ENCODE peak calls at places on chromosomes 7 and 10, in eight cellular contexts. O is stimulated activated CD4-positive, alpha-beta T cell treated with anti-CD3 and anti-CD28 coated beads, TNF-alpha, amount 100 ng/mL, for 24 hours; T is CD4-positive, alpha-beta memory T cell; S is iPS-NIHi11; N is stimulated activated naive B cell treated with anti-CD40 and anti-IgM and Interleukin-4, amounts not matched to agents 10 μg/mL and 1 μg/mL and 100 μg/mL, for 72 hours; B is A172; D is KBM-7; K is HTR-8/SVneo. V is an unnamed sample.

GRCh38 chr10:98312349-98312748 is 44.4 kb upstream of the LOXL4 start:
- DNase-seq in O (no peak), T (no peak), S (no peak), N (no peak), B (peak; percentile 31), D (no peak), K (no peak), V (no peak)

GRCh38 chr7:78736548-78736947 is 716.9 kb downstream of the MAGI2 start:
- DNase-seq in O (no peak), T (no peak), S (no peak), N (no peak), B (no peak), D (no peak), K (no peak), V (no peak)

GRCh38 chr7:134468054-134468453 is 9.2 kb upstream of the AKR1B1 start:
- DNase-seq in O (no peak), T (no peak), S (no peak), N (no peak), B (no peak), D (no peak), K (no peak), V (no peak)

GRCh38 chr10:96292971-96293909 is 11.0 kb upstream of the DNTT start:
- DNase-seq in O (no peak), T (no peak), S (peak; percentile 61), N (no peak), B (peak; percentile 49), D (peak; percentile 51), K (peak; percentile 33), V (no peak)

GRCh38 chr10:60629332-60629731 is 148.9 kb upstream of the CDK1 start:
- DNase-seq in O (no peak), T (no peak), S (no peak), N (no peak), B (no peak), D (no peak), K (no peak), V (no peak)

GRCh38 chr7:141654551-141654950 is 47.4 kb downstream of the DENND11 start:
- DNase-seq in O (peak; percentile 29), T (peak; percentile 62), S (peak; percentile 81), N (peak; percentile 42), B (peak; percentile 70), D (peak; percentile 88), K (peak; percentile 35), V (peak; percentile 56)

GRCh38 chr7:506391-506831 is 13.2 kb downstream of the PDGFA start:
- DNase-seq in O (no peak), T (no peak), S (no peak), N (no peak), B (no peak), D (no peak), K (no peak), V (no peak)

GRCh38 chr7:90629306-90629918 is 33.3 kb downstream of the CDK14 start:
- DNase-seq in O (no peak), T (no peak), S (peak; percentile 56), N (peak; percentile 32), B (peak; percentile 70), D (peak; percentile 65), K (peak; percentile 37), V (no peak)

GRCh38 chr7:33831389-33832118 is 73.8 kb upstream of the BMPER start:
- DNase-seq in O (no peak), T (no peak), S (no peak), N (no peak), B (no peak), D (no peak), K (no peak), V (no peak)

GRCh38 chr10:88157981-88158465 is 294.6 kb downstream of the PTEN start:
- DNase-seq in O (no peak), T (no peak), S (no peak), N (no peak), B (peak; percentile 93), D (peak; percentile 15), K (peak; percentile 71), V (no peak)

GRCh38 chr7:45874408-45875131 is 1.7 kb upstream of the CCDC201 start:
- DNase-seq in O (no peak), T (no peak), S (no peak), N (no peak), B (peak; percentile 91), D (no peak), K (peak; percentile 43), V (no peak)

GRCh38 chr7:101121996-101122932 is 4.6 kb upstream of the SERPINE1 start:
- DNase-seq in O (no peak), T (no peak), S (peak; percentile 63), N (no peak), B (peak; percentile 99), D (no peak), K (no peak), V (no peak)

GRCh38 chr10:101780187-101780817 is 2.9 kb downstream of the NPM3 start:
- DNase-seq in O (no peak), T (no peak), S (peak; percentile 8), N (no peak), B (no peak), D (no peak), K (no peak), V (no peak)

GRCh38 chr7:149147072-149147729 is at the start of gene ZNF398:
- DNase-seq in O (peak; percentile 77), T (peak; percentile 84), S (peak; percentile 95), N (peak; percentile 87), B (peak; percentile 22), D (peak; percentile 89), K (peak; percentile 82), V (peak; percentile 85)

GRCh38 chr7:117564080-117564479 is 84.3 kb downstream of the CFTR start:
- DNase-seq in O (no peak), T (no peak), S (no peak), N (no peak), B (no peak), D (no peak), K (no peak), V (no peak)

GRCh38 chr10:32577448-32577847 is 131.5 kb downstream of the CCDC7 start:
- DNase-seq in O (no peak), T (no peak), S (no peak), N (no peak), B (peak; percentile 12), D (no peak), K (no peak), V (no peak)

GRCh38 chr7:698515-699259 is 27.8 kb upstream of the DNAAF5 start:
- DNase-seq in O (no peak), T (no peak), S (no peak), N (no peak), B (no peak), D (no peak), K (no peak), V (no peak)

GRCh38 chr7:88111136-88111748 is 108.6 kb downstream of the SRI start:
- DNase-seq in O (no peak), T (peak; percentile 21), S (peak; percentile 35), N (no peak), B (peak; percentile 44), D (peak; percentile 63), K (peak; percentile 14), V (no peak)

GRCh38 chr10:46006219-46006618 is 24.2 kb downstream of the NCOA4 start:
- DNase-seq in O (no peak), T (no peak), S (no peak), N (no peak), B (peak; percentile 76), D (no peak), K (no peak), V (no peak)

GRCh38 chr7:94344826-94345225 is 49.9 kb upstream of the COL1A2 start:
- DNase-seq in O (no peak), T (no peak), S (no peak), N (no peak), B (peak; percentile 64), D (no peak), K (peak; percentile 17), V (no peak)

GRCh38 chr10:75266945-75267344 is 31.2 kb upstream of the COMTD1 start:
- DNase-seq in O (no peak), T (no peak), S (no peak), N (no peak), B (no peak), D (no peak), K (no peak), V (no peak)

GRCh38 chr10:71077796-71078453 is 134.4 kb upstream of the UNC5B start:
- DNase-seq in O (no peak), T (no peak), S (peak; percentile 4), N (no peak), B (no peak), D (no peak), K (no peak), V (no peak)

GRCh38 chr7:39392151-39392550 is 174.1 kb upstream of the YAE1 start:
- DNase-seq in O (no peak), T (no peak), S (no peak), N (no peak), B (no peak), D (no peak), K (no peak), V (no peak)

GRCh38 chr10:90777614-90778013 is 80.2 kb downstream of the HTR7 start:
- DNase-seq in O (no peak), T (no peak), S (no peak), N (no peak), B (no peak), D (no peak), K (no peak), V (no peak)

GRCh38 chr7:103921692-103922091 is 67.8 kb downstream of the RELN start:
- DNase-seq in O (no peak), T (no peak), S (peak; percentile 14), N (no peak), B (no peak), D (no peak), K (no peak), V (no peak)

GRCh38 chr10:132551093-132551807 is 13.7 kb downstream of the INPP5A start:
- DNase-seq in O (no peak), T (no peak), S (no peak), N (no peak), B (no peak), D (peak; percentile 88), K (no peak), V (peak; percentile 63)

GRCh38 chr10:88091490-88092061 is 228.2 kb downstream of the PTEN start:
- DNase-seq in O (peak; percentile 74), T (peak; percentile 76), S (no peak), N (peak; percentile 78), B (no peak), D (peak; percentile 44), K (no peak), V (peak; percentile 88)

GRCh38 chr10:11108356-11108755 is 90.7 kb downstream of the CELF2 start:
- DNase-seq in O (no peak), T (no peak), S (no peak), N (no peak), B (no peak), D (no peak), K (no peak), V (no peak)

GRCh38 chr10:99548041-99548530 is 15.3 kb downstream of the NKX2-3 start:
- DNase-seq in O (no peak), T (no peak), S (peak; percentile 42), N (no peak), B (peak; percentile 71), D (peak; percentile 26), K (peak; percentile 34), V (no peak)

V was measured in immature natural killer cell.